ENCODE peak calls at places on chromosomes 12 and 14, in seven cellular contexts. N is fibroblast of lung, Z is OCI-LY7, E is AG04450, A is neural progenitor cell, H is stomach, J is aorta. F is an unnamed sample.

GRCh38 chr14:100622234-100622633 is 35.0 kb upstream of the BEGAIN start:
- DNase-seq in N (no peak), H (no peak), J (no peak), A (no peak), Z (no peak), E (no peak), F (no peak)

GRCh38 chr14:67285876-67286452 is 44.7 kb downstream of the PALS1 start:
- DNase-seq in J (no peak), H (no peak), A (peak; percentile 63), E (peak; percentile 16), Z (peak; percentile 54), N (peak; percentile 44), F (no peak)

GRCh38 chr14:94028450-94028826 is 2.3 kb downstream of the OTUB2 start:
- DNase-seq in Z (no peak), A (peak; percentile 33), H (no peak), E (no peak), J (no peak), N (peak; percentile 71), F (no peak)

GRCh38 chr12:65684906-65685305 is 139.4 kb upstream of the HMGA2 start:
- DNase-seq in E (no peak), H (no peak), J (no peak), N (no peak), Z (no peak), A (no peak), F (no peak)

GRCh38 chr12:75565795-75566194 is 54.4 kb upstream of the KRR1 start:
- DNase-seq in A (no peak), J (no peak), E (no peak), Z (no peak), N (no peak), H (no peak), F (no peak)

GRCh38 chr12:119512772-119513497 is 80.6 kb upstream of the TMEM233 start:
- DNase-seq in N (peak; percentile 3), Z (peak; percentile 2), H (no peak), A (peak; percentile 81), J (no peak), E (no peak), F (no peak)

GRCh38 chr12:122297494-122297893 is 31.2 kb upstream of the VPS33A start:
- DNase-seq in H (no peak), J (no peak), E (no peak), A (no peak), Z (no peak), N (no peak), F (no peak)

GRCh38 chr12:23028158-23028802 is 403.3 kb downstream of the ETNK1 start:
- DNase-seq in H (no peak), E (no peak), N (peak; percentile 29), J (no peak), A (no peak), Z (no peak), F (no peak)

GRCh38 chr12:48029811-48030650 is 25.8 kb upstream of the COL2A1 start:
- DNase-seq in E (no peak), J (no peak), Z (peak; percentile 11), H (no peak), N (no peak), A (no peak), F (no peak)

GRCh38 chr14:75752907-75753594 is 92.0 kb downstream of the TTLL5 start:
- DNase-seq in H (no peak), J (no peak), Z (no peak), N (peak; percentile 45), A (no peak), E (no peak), F (no peak)

GRCh38 chr14:71452535-71452934 is 479.7 kb upstream of the RGS6 start:
- DNase-seq in Z (no peak), H (no peak), E (no peak), N (no peak), A (no peak), J (no peak), F (no peak)

GRCh38 chr12:31228811-31229792 is 96.8 kb downstream of the SINHCAF start:
- DNase-seq in Z (no peak), A (no peak), N (no peak), E (no peak), J (no peak), H (peak; percentile 89), F (no peak)

GRCh38 chr12:31989987-31990386 is 30.8 kb downstream of the RESF1 start:
- DNase-seq in Z (no peak), H (no peak), N (peak; percentile 59), J (no peak), A (no peak), E (no peak), F (no peak)

GRCh38 chr12:99619389-99620158 is 28.0 kb upstream of the GARIN6 start:
- DNase-seq in J (no peak), Z (peak; percentile 67), N (peak; percentile 40), E (peak; percentile 6), A (peak; percentile 70), H (no peak), F (no peak)

GRCh38 chr12:52372216-52373154 is 5.2 kb upstream of the KRT85 start:
- DNase-seq in A (peak; percentile 89), N (peak; percentile 83), H (peak; percentile 88), J (peak; percentile 91), Z (peak; percentile 61), E (peak; percentile 72), F (peak; percentile 48)

GRCh38 chr12:124207617-124208016 is 87.3 kb upstream of the RFLNA start:
- DNase-seq in Z (no peak), H (no peak), J (no peak), A (no peak), E (no peak), N (no peak), F (no peak)

GRCh38 chr12:124208469-124208868 is 86.4 kb upstream of the RFLNA start:
- DNase-seq in H (no peak), Z (no peak), N (no peak), J (no peak), E (no peak), A (no peak), F (no peak)

GRCh38 chr12:124207049-124207448 is 87.8 kb upstream of the RFLNA start:
- DNase-seq in Z (no peak), N (no peak), A (no peak), J (no peak), E (no peak), H (no peak), F (no peak)

GRCh38 chr12:124203176-124203575 is 91.7 kb upstream of the RFLNA start:
- DNase-seq in A (no peak), Z (no peak), N (no peak), H (no peak), E (no peak), J (no peak), F (no peak)

GRCh38 chr12:124205405-124205804 is 89.5 kb upstream of the RFLNA start:
- DNase-seq in J (no peak), E (no peak), Z (no peak), H (no peak), N (no peak), A (no peak), F (no peak)
- H3K4me3 ChIP-seq in J (no peak overlapping the region), E (no peak overlapping the region), Z (no peak overlapping the region), H (no peak overlapping the region), N (no peak overlapping the region), A (no peak overlapping the region), F (no peak overlapping the region)

DNA sequence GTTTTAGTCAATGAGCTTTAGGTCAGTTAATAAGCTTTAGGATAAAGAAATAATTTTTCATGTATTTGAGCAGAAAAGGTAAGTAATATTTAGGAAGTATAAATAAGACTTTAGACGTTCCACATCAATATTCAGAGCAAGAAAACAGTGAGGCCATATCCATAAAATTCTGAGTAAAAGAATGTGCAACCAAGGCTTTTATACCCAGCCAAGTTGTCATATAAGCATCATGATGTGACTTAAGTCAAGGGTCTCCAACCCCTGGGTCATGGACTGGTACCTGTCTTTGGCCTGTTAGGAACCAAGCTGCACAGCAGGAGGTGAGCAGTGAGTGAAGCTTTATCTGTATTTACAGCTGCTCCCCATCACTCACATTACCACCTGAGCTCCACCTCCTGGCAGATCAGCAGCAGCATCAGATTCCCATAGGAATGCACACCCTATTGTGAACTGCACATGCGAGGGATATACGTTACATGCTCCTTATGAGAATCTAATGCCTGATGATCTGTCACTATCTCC is 74.1 kb downstream of the ZNF664 start:
- DNase-seq in N (no peak), A (no peak), Z (no peak), H (no peak), J (no peak), E (no peak), F (no peak)
- H3K4me3 ChIP-seq in N (no peak overlapping the region), A (no peak overlapping the region), Z (no peak overlapping the region), H (no peak overlapping the region), J (no peak overlapping the region), E (no peak overlapping the region), F (no peak overlapping the region)

GRCh38 chr12:67269632-67270578 is 747 bp downstream of the CAND1 start:
- DNase-seq in H (peak; percentile 52), Z (peak; percentile 74), A (peak; percentile 84), E (no peak), N (peak; percentile 39), J (peak; percentile 80), F (peak; percentile 3)

GRCh38 chr12:67268896-67269631 is at the start of gene CAND1:
- DNase-seq in N (peak; percentile 98), J (peak; percentile 98), Z (peak; percentile 99), H (peak; percentile 97), E (peak; percentile 98), A (peak; percentile 97), F (peak; percentile 94)

GRCh38 chr12:67271976-67272375 is 2.8 kb downstream of the CAND1 start:
- DNase-seq in H (no peak), Z (no peak), E (no peak), J (no peak), A (no peak), N (peak; percentile 69), F (peak; percentile 13)

GRCh38 chr12:67268335-67268895 is 743 bp upstream of the CAND1 start:
- DNase-seq in N (peak; percentile 99), H (peak; percentile 87), Z (peak; percentile 98), J (peak; percentile 88), E (peak; percentile 98), A (peak; percentile 97), F (peak; percentile 98)

DNA sequence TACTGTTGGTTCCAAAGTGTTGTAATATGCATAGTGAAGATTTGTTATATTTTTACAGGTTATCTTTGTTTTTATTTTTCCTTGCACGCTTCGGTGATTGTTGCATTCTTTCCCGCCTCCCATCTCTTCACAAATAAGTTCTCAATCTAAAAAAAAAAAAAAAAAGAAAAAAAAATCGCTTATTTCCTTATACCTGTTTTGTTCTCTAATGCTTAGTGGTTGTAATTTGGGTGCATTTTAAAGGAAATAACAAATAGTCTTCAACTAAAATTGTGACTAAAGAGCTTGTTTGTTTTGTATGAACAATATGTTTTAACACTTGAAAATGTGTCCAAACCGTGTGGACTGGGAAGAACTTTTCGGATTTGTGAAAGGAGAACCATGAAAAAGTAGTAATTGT is 1.5 kb downstream of the CAND1 start:
- DNase-seq in A (no peak), E (no peak), H (no peak), N (no peak), Z (no peak), J (no peak), F (no peak)
- H3K4me3 ChIP-seq in A (peak overlapping the region; percentile 91), E (peak overlapping the region; percentile 92), H (peak overlapping the region; percentile 88), N (peak overlapping the region; percentile 84), Z (peak overlapping the region; percentile 93), J (peak overlapping the region; percentile 64), F (peak overlapping the region; percentile 92)

DNA sequence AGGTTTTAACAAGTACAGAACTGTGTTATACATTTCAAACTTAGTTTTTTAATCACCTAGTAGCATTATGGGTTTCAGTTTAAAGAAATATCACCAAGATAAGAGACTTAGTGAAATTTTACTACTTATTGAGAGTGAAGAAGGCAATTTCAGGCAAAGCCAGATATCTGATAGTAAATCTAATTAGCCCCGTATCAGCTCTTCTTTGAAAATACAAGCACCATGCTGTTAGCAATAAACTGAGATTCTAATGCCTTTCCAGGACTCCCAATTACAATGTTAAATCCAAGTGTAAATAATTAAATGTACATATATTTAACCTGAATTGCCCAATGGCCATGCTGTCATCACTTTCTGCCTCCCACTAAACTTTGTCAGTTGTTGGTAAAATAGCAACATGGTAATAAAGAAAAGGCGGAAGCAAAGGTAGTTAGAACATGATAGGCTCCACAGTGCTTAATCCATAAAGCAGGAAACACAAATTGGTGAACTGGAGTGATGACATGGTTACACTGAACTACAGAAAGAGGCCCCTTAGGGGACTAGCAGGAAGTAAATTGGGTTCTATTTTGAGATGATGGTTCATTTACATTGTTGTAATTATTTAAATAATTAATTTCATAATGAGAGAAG is 646.1 kb downstream of the C12orf50 start:
- DNase-seq in J (no peak), H (no peak), A (no peak), N (no peak), Z (no peak), E (no peak), F (no peak)
- H3K4me3 ChIP-seq in J (no peak overlapping the region), H (no peak overlapping the region), A (no peak overlapping the region), N (no peak overlapping the region), Z (no peak overlapping the region), E (no peak overlapping the region), F (no peak overlapping the region)